ENCODE peak calls at places on chromosome 18, in ten cellular contexts. One of them, this sample, is unnamed.

GRCh38 chr18:31091350-31091749 is 10.9 kb downstream of the DSC2 start:
- DNase-seq in vagina: no peak
- DNase-seq in HCT116: no peak
- DNase-seq in endothelial cell of umbilical vein: no peak
- DNase-seq in suprapubic skin: no peak
- DNase-seq in breast epithelium: no peak
- DNase-seq in transverse colon: no peak
- DNase-seq in prostate gland: no peak
- DNase-seq in GM12878: no peak
- DNase-seq in spleen: no peak
- DNase-seq in this sample: no peak

GRCh38 chr18:74869904-74870863 is 272.5 kb downstream of the ZNF407 start:
- DNase-seq in spleen: no peak
- DNase-seq in suprapubic skin: no peak
- DNase-seq in prostate gland: no peak
- DNase-seq in endothelial cell of umbilical vein: no peak
- DNase-seq in HCT116: no peak
- DNase-seq in GM12878: peak; percentile 71
- DNase-seq in vagina: no peak
- DNase-seq in transverse colon: no peak
- DNase-seq in breast epithelium: no peak
- DNase-seq in this sample: no peak

GRCh38 chr18:13558132-13558531 is 168.2 kb downstream of the FAM210A start:
- DNase-seq in GM12878: no peak
- DNase-seq in suprapubic skin: no peak
- DNase-seq in breast epithelium: no peak
- DNase-seq in endothelial cell of umbilical vein: peak; percentile 40
- DNase-seq in prostate gland: no peak
- DNase-seq in HCT116: peak; percentile 31
- DNase-seq in transverse colon: no peak
- DNase-seq in spleen: no peak
- DNase-seq in vagina: peak; percentile 64
- DNase-seq in this sample: peak; percentile 47

GRCh38 chr18:76972241-76972640 is 149.9 kb downstream of the ZNF236 start:
- DNase-seq in suprapubic skin: no peak
- DNase-seq in HCT116: no peak
- DNase-seq in breast epithelium: no peak
- DNase-seq in spleen: peak; percentile 37
- DNase-seq in GM12878: no peak
- DNase-seq in transverse colon: no peak
- DNase-seq in prostate gland: no peak
- DNase-seq in vagina: peak; percentile 82
- DNase-seq in endothelial cell of umbilical vein: no peak
- DNase-seq in this sample: no peak

GRCh38 chr18:13218376-13219011 is at the start of gene LDLRAD4:
- DNase-seq in vagina: peak; percentile 88
- DNase-seq in spleen: no peak
- DNase-seq in transverse colon: peak; percentile 59
- DNase-seq in breast epithelium: no peak
- DNase-seq in suprapubic skin: no peak
- DNase-seq in prostate gland: peak; percentile 42
- DNase-seq in GM12878: no peak
- DNase-seq in endothelial cell of umbilical vein: peak; percentile 34
- DNase-seq in HCT116: no peak
- DNase-seq in this sample: no peak

GRCh38 chr18:35463050-35463449 is 34.7 kb downstream of the INO80C start:
- DNase-seq in suprapubic skin: no peak
- DNase-seq in spleen: no peak
- DNase-seq in vagina: no peak
- DNase-seq in endothelial cell of umbilical vein: peak; percentile 94
- DNase-seq in prostate gland: no peak
- DNase-seq in GM12878: no peak
- DNase-seq in breast epithelium: no peak
- DNase-seq in HCT116: no peak
- DNase-seq in transverse colon: no peak
- DNase-seq in this sample: no peak

GRCh38 chr18:62152844-62153243 is 34.0 kb downstream of the PIGN start:
- DNase-seq in breast epithelium: no peak
- DNase-seq in suprapubic skin: no peak
- DNase-seq in spleen: no peak
- DNase-seq in GM12878: no peak
- DNase-seq in HCT116: no peak
- DNase-seq in prostate gland: no peak
- DNase-seq in vagina: no peak
- DNase-seq in transverse colon: no peak
- DNase-seq in endothelial cell of umbilical vein: no peak
- DNase-seq in this sample: no peak

GRCh38 chr18:32661486-32662299 is 111.1 kb downstream of the KLHL14 start:
- DNase-seq in spleen: no peak
- DNase-seq in transverse colon: no peak
- DNase-seq in HCT116: no peak
- DNase-seq in GM12878: no peak
- DNase-seq in suprapubic skin: no peak
- DNase-seq in vagina: no peak
- DNase-seq in prostate gland: no peak
- DNase-seq in breast epithelium: no peak
- DNase-seq in endothelial cell of umbilical vein: no peak
- DNase-seq in this sample: no peak

GRCh38 chr18:14974576-14974975 is 226.6 kb downstream of the ANKRD30B start:
- DNase-seq in breast epithelium: no peak
- DNase-seq in GM12878: no peak
- DNase-seq in vagina: no peak
- DNase-seq in transverse colon: no peak
- DNase-seq in suprapubic skin: peak; percentile 65
- DNase-seq in spleen: no peak
- DNase-seq in prostate gland: no peak
- DNase-seq in endothelial cell of umbilical vein: peak; percentile 18
- DNase-seq in HCT116: no peak
- DNase-seq in this sample: no peak

GRCh38 chr18:79067611-79068010 is 1.6 kb upstream of the ATP9B start:
- DNase-seq in GM12878: no peak
- DNase-seq in prostate gland: no peak
- DNase-seq in breast epithelium: no peak
- DNase-seq in vagina: no peak
- DNase-seq in transverse colon: no peak
- DNase-seq in suprapubic skin: no peak
- DNase-seq in HCT116: no peak
- DNase-seq in endothelial cell of umbilical vein: no peak
- DNase-seq in spleen: no peak
- DNase-seq in this sample: no peak

GRCh38 chr18:79070486-79070885 is 1.3 kb downstream of the ATP9B start:
- DNase-seq in vagina: no peak
- DNase-seq in suprapubic skin: no peak
- DNase-seq in spleen: no peak
- DNase-seq in HCT116: no peak
- DNase-seq in endothelial cell of umbilical vein: no peak
- DNase-seq in GM12878: no peak
- DNase-seq in transverse colon: no peak
- DNase-seq in prostate gland: no peak
- DNase-seq in breast epithelium: no peak
- DNase-seq in this sample: no peak

GRCh38 chr18:79068299-79068945 is 772 bp upstream of the ATP9B start:
- DNase-seq in vagina: no peak
- DNase-seq in transverse colon: no peak
- DNase-seq in spleen: peak; percentile 83
- DNase-seq in HCT116: no peak
- DNase-seq in suprapubic skin: peak; percentile 86
- DNase-seq in prostate gland: no peak
- DNase-seq in GM12878: peak; percentile 11
- DNase-seq in endothelial cell of umbilical vein: no peak
- DNase-seq in breast epithelium: no peak
- DNase-seq in this sample: no peak

GRCh38 chr18:79069792-79070151 is 578 bp downstream of the ATP9B start:
- DNase-seq in prostate gland: no peak
- DNase-seq in suprapubic skin: no peak
- DNase-seq in breast epithelium: no peak
- DNase-seq in GM12878: no peak
- DNase-seq in spleen: no peak
- DNase-seq in HCT116: no peak
- DNase-seq in endothelial cell of umbilical vein: peak; percentile 52
- DNase-seq in transverse colon: no peak
- DNase-seq in vagina: no peak
- DNase-seq in this sample: no peak

GRCh38 chr18:79068946-79069791 is at the start of gene ATP9B:
- DNase-seq in GM12878: peak; percentile 88
- DNase-seq in transverse colon: peak; percentile 97
- DNase-seq in vagina: no peak
- DNase-seq in breast epithelium: peak; percentile 97
- DNase-seq in prostate gland: peak; percentile 96
- DNase-seq in suprapubic skin: peak; percentile 98
- DNase-seq in spleen: peak; percentile 99
- DNase-seq in HCT116: peak; percentile 87
- DNase-seq in endothelial cell of umbilical vein: peak; percentile 99
- DNase-seq in this sample: peak; percentile 93
- TF ChIP-seq POLR2AphosphoS5 in GM12878: peak; percentile 66
- TF ChIP-seq POLR2AphosphoS5 in transverse colon: peak; percentile 70
- TF ChIP-seq POLR2AphosphoS5 in vagina: peak; percentile 70
- TF ChIP-seq POLR2AphosphoS5 in breast epithelium: peak; percentile 94
- TF ChIP-seq POLR2AphosphoS5 in prostate gland: peak; percentile 96
- TF ChIP-seq POLR2AphosphoS5 in suprapubic skin: no peak
- TF ChIP-seq POLR2AphosphoS5 in spleen: peak; percentile 94
- TF ChIP-seq POLR2AphosphoS5 in HCT116: peak; percentile 73
- TF ChIP-seq POLR2AphosphoS5 in endothelial cell of umbilical vein: no peak
- TF ChIP-seq POLR2AphosphoS5 in this sample: peak; percentile 54

GRCh38 chr18:8620845-8621244 is 11.6 kb downstream of the RAB12 start:
- DNase-seq in spleen: no peak
- DNase-seq in vagina: no peak
- DNase-seq in breast epithelium: no peak
- DNase-seq in suprapubic skin: no peak
- DNase-seq in transverse colon: no peak
- DNase-seq in prostate gland: no peak
- DNase-seq in GM12878: no peak
- DNase-seq in HCT116: no peak
- DNase-seq in endothelial cell of umbilical vein: no peak
- DNase-seq in this sample: no peak
- TF ChIP-seq POLR2A in spleen: no peak
- TF ChIP-seq POLR2A in vagina: no peak
- TF ChIP-seq POLR2A in breast epithelium: no peak
- TF ChIP-seq POLR2A in suprapubic skin: no peak
- TF ChIP-seq POLR2A in transverse colon: no peak
- TF ChIP-seq POLR2A in prostate gland: no peak
- TF ChIP-seq POLR2A in GM12878: no peak
- TF ChIP-seq POLR2A in HCT116: no peak
- TF ChIP-seq POLR2A in endothelial cell of umbilical vein: no peak
- TF ChIP-seq POLR2A in this sample: no peak

DNA sequence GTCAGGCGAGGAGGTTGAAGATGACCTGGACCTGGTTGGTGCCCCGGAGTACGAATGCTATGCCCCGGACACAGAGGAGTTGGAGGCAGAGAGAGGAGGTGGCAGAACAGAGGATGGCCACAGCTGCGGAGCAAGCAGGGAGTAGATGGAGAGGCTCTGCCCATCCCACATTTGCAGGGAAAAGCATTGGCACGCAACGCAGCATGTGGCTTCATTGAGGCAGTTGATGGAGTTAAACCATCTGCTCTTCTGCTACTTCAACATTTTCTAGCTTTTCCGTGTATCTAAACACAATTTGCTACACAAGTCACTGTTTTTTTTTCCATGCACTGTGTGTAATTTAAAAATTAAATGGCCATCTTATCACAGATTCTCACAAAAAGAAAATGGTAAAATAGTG is 11.8 kb downstream of the RBFA start:
- DNase-seq in spleen: no peak
- DNase-seq in suprapubic skin: no peak
- DNase-seq in GM12878: no peak
- DNase-seq in prostate gland: no peak
- DNase-seq in HCT116: no peak
- DNase-seq in breast epithelium: no peak
- DNase-seq in transverse colon: no peak
- DNase-seq in vagina: no peak
- DNase-seq in endothelial cell of umbilical vein: no peak
- DNase-seq in this sample: no peak
- TF ChIP-seq POLR2AphosphoS5 in spleen: no peak
- TF ChIP-seq POLR2AphosphoS5 in suprapubic skin: no peak
- TF ChIP-seq POLR2AphosphoS5 in GM12878: no peak
- TF ChIP-seq POLR2AphosphoS5 in prostate gland: no peak
- TF ChIP-seq POLR2AphosphoS5 in HCT116: no peak
- TF ChIP-seq POLR2AphosphoS5 in breast epithelium: no peak
- TF ChIP-seq POLR2AphosphoS5 in transverse colon: no peak
- TF ChIP-seq POLR2AphosphoS5 in vagina: no peak
- TF ChIP-seq POLR2AphosphoS5 in endothelial cell of umbilical vein: no peak
- TF ChIP-seq POLR2AphosphoS5 in this sample: no peak

GRCh38 chr18:50819727-50820378 is at the start of gene MRO:
- DNase-seq in prostate gland: peak; percentile 75
- DNase-seq in suprapubic skin: peak; percentile 92
- DNase-seq in breast epithelium: peak; percentile 70
- DNase-seq in GM12878: no peak
- DNase-seq in HCT116: no peak
- DNase-seq in transverse colon: peak; percentile 88
- DNase-seq in endothelial cell of umbilical vein: peak; percentile 78
- DNase-seq in spleen: peak; percentile 96
- DNase-seq in vagina: no peak
- DNase-seq in this sample: peak; percentile 59

GRCh38 chr18:50817898-50818250 is 1.9 kb downstream of the MRO start:
- DNase-seq in vagina: no peak
- DNase-seq in GM12878: no peak
- DNase-seq in suprapubic skin: no peak
- DNase-seq in HCT116: no peak
- DNase-seq in spleen: no peak
- DNase-seq in breast epithelium: no peak
- DNase-seq in transverse colon: no peak
- DNase-seq in prostate gland: no peak
- DNase-seq in endothelial cell of umbilical vein: no peak
- DNase-seq in this sample: no peak

GRCh38 chr18:50820901-50821520 is 1.2 kb upstream of the MRO start:
- DNase-seq in transverse colon: no peak
- DNase-seq in endothelial cell of umbilical vein: no peak
- DNase-seq in prostate gland: no peak
- DNase-seq in spleen: no peak
- DNase-seq in vagina: no peak
- DNase-seq in GM12878: no peak
- DNase-seq in suprapubic skin: no peak
- DNase-seq in breast epithelium: no peak
- DNase-seq in HCT116: no peak
- DNase-seq in this sample: no peak

GRCh38 chr18:50816767-50817166 is 3.0 kb downstream of the MRO start:
- DNase-seq in HCT116: no peak
- DNase-seq in vagina: no peak
- DNase-seq in endothelial cell of umbilical vein: no peak
- DNase-seq in GM12878: no peak
- DNase-seq in suprapubic skin: no peak
- DNase-seq in prostate gland: no peak
- DNase-seq in breast epithelium: no peak
- DNase-seq in spleen: no peak
- DNase-seq in transverse colon: no peak
- DNase-seq in this sample: no peak

DNA sequence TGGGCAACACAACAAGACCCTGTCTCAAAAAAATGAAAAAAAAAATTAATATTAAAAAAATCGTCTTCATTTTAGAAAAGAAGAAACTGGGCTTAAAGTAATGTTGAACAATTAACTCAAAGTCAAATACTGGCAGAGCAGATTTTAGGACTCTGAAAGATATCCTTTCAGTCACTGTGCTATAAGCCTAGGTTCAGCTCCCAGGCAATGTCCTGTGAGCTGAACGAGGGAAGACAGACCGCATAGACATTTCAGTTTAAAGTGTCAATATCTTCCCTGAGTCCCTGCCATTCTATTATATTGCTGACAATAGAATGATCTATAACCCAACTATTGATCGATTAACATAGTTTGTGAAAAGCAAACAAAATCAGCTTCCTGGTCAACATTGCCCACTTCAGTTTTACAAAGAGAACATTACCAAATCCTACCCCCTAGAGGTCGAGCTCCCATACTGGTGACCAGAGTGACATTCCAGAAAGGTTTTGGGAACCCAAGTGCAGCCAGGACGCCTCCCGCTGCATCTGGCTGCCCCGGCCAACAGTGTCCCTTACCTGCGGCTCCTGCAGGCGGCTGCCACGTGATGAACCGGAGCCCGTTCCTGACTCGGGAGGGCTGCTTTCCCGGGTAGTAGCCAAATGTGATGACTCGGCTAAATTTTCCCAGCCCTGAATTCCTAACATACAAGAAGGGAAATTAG is 639 bp downstream of the MRO start:
- DNase-seq in GM12878: no peak
- DNase-seq in vagina: no peak
- DNase-seq in breast epithelium: no peak
- DNase-seq in prostate gland: peak; percentile 23
- DNase-seq in transverse colon: peak; percentile 59
- DNase-seq in suprapubic skin: no peak
- DNase-seq in endothelial cell of umbilical vein: peak; percentile 4
- DNase-seq in HCT116: no peak
- DNase-seq in spleen: peak; percentile 81
- DNase-seq in this sample: no peak
- TF ChIP-seq POLR2A in GM12878: no peak
- TF ChIP-seq POLR2A in vagina: no peak
- TF ChIP-seq POLR2A in breast epithelium: no peak
- TF ChIP-seq POLR2A in prostate gland: no peak
- TF ChIP-seq POLR2A in transverse colon: no peak
- TF ChIP-seq POLR2A in suprapubic skin: no peak
- TF ChIP-seq POLR2A in endothelial cell of umbilical vein: no peak
- TF ChIP-seq POLR2A in HCT116: no peak
- TF ChIP-seq POLR2A in spleen: no peak
- TF ChIP-seq POLR2A in this sample: no peak